ENCODE peak calls at places on chromosomes 11 and 22, in ten cellular contexts. U is natural killer cell, M is body of pancreas, R is astrocyte of the cerebellum, A is fibroblast of lung, H is WERI-Rb-1, N is dorsolateral prefrontal cortex, S is AG09319, F is ascending aorta, J is bronchial epithelial cell. Q is an unnamed sample.

GRCh38 chr22:44676441-44677298 is 25.3 kb upstream of the PRR5 start:
- DNase-seq in U (no peak), M (no peak), R (no peak), A (no peak), H (no peak), N (no peak), S (no peak), F (no peak), J (no peak), Q (no peak)

GRCh38 chr22:45629469-45630089 is 42.1 kb upstream of the ATXN10 start:
- DNase-seq in U (no peak), M (no peak), R (no peak), A (no peak), H (peak; percentile 79), N (no peak), S (no peak), F (no peak), J (no peak), Q (no peak)

GRCh38 chr11:47143322-47143721 is 33.4 kb downstream of the ARFGAP2 start:
- DNase-seq in U (no peak), M (peak; percentile 47), R (no peak), A (peak; percentile 88), H (no peak), N (no peak), S (peak; percentile 70), F (no peak), J (peak; percentile 86), Q (no peak)

GRCh38 chr11:75346912-75347647 is 4.4 kb downstream of the ARRB1 start:
- DNase-seq in U (no peak), M (peak; percentile 51), R (no peak), A (peak; percentile 81), H (no peak), N (no peak), S (no peak), F (peak; percentile 77), J (no peak), Q (no peak)

GRCh38 chr11:726278-726915 is 20.4 kb downstream of the EPS8L2 start:
- DNase-seq in U (no peak), M (peak; percentile 90), R (no peak), A (no peak), H (peak; percentile 62), N (no peak), S (no peak), F (peak; percentile 80), J (peak; percentile 80), Q (no peak)

GRCh38 chr11:291281-292210 is 2.6 kb downstream of the PGGHG start:
- DNase-seq in U (no peak), M (peak; percentile 2), R (no peak), A (no peak), H (no peak), N (no peak), S (no peak), F (no peak), J (no peak), Q (no peak)

GRCh38 chr11:12909866-12910265 is 99.2 kb upstream of the RASSF10 start:
- DNase-seq in U (no peak), M (no peak), R (no peak), A (no peak), H (no peak), N (no peak), S (no peak), F (no peak), J (no peak), Q (no peak)

GRCh38 chr11:2830030-2830812 is 55.4 kb downstream of the CDKN1C start:
- DNase-seq in U (no peak), M (no peak), R (no peak), A (no peak), H (no peak), N (no peak), S (no peak), F (no peak), J (no peak), Q (no peak)

GRCh38 chr11:2581931-2582435 is 117.8 kb downstream of the KCNQ1OT1 start:
- DNase-seq in U (peak; percentile 3), M (peak; percentile 1), R (no peak), A (no peak), H (peak; percentile 5), N (no peak), S (no peak), F (peak; percentile 63), J (no peak), Q (peak; percentile 56)

GRCh38 chr11:126101241-126101929 is 38.7 kb upstream of the CDON start:
- DNase-seq in U (no peak), M (no peak), R (peak; percentile 33), A (no peak), H (no peak), N (no peak), S (no peak), F (no peak), J (no peak), Q (no peak)

GRCh38 chr22:48679656-48680555 is 1147.8 kb downstream of the BRD1 start:
- DNase-seq in U (no peak), M (no peak), R (no peak), A (no peak), H (no peak), N (no peak), S (no peak), F (no peak), J (no peak), Q (no peak)

GRCh38 chr22:44583854-44584253 is 85.8 kb upstream of the RTL6 start:
- DNase-seq in U (no peak), M (no peak), R (no peak), A (no peak), H (no peak), N (peak; percentile 22), S (no peak), F (peak; percentile 34), J (no peak), Q (no peak)

GRCh38 chr11:288328-289144 is at the start of gene PGGHG:
- DNase-seq in U (peak; percentile 71), M (peak; percentile 86), R (no peak), A (no peak), H (peak; percentile 74), N (peak; percentile 52), S (no peak), F (peak; percentile 87), J (no peak), Q (no peak)

GRCh38 chr11:59097113-59097708 is 9.8 kb upstream of the FAM111B start:
- DNase-seq in U (peak; percentile 49), M (peak; percentile 69), R (peak; percentile 35), A (peak; percentile 66), H (peak; percentile 38), N (no peak), S (peak; percentile 29), F (peak; percentile 74), J (peak; percentile 47), Q (no peak)

GRCh38 chr22:49405590-49405989 is 422.1 kb downstream of the BRD1 start:
- DNase-seq in U (no peak), M (no peak), R (no peak), A (no peak), H (no peak), N (peak; percentile 13), S (no peak), F (no peak), J (no peak), Q (no peak)

GRCh38 chr22:20952544-20953341 is 14.3 kb upstream of the AIFM3 start:
- DNase-seq in U (no peak), M (peak; percentile 61), R (no peak), A (no peak), H (no peak), N (no peak), S (no peak), F (no peak), J (no peak), Q (no peak)

GRCh38 chr11:15224466-15224865 is 109.7 kb downstream of the INSC start:
- DNase-seq in U (no peak), M (no peak), R (no peak), A (no peak), H (no peak), N (no peak), S (no peak), F (no peak), J (no peak), Q (no peak)

GRCh38 chr11:1131033-1131911 is 26.5 kb upstream of the MUC5AC start:
- DNase-seq in U (no peak), M (no peak), R (no peak), A (no peak), H (no peak), N (no peak), S (no peak), F (no peak), J (no peak), Q (no peak)

GRCh38 chr11:60905551-60906113 is 753 bp downstream of the PRPF19 start:
- DNase-seq in U (no peak), M (peak; percentile 41), R (no peak), A (peak; percentile 33), H (no peak), N (no peak), S (no peak), F (no peak), J (peak; percentile 88), Q (no peak)

GRCh38 chr22:21990449-21991308 is 8.1 kb upstream of the TOP3B start:
- DNase-seq in U (no peak), M (no peak), R (no peak), A (no peak), H (no peak), N (no peak), S (no peak), F (no peak), J (no peak), Q (no peak)
- TF ChIP-seq CTCF in U (no peak), M (no peak), R (no peak), A (no peak), H (no peak), N (no peak), S (no peak), F (no peak), J (no peak), Q (no peak)

DNA sequence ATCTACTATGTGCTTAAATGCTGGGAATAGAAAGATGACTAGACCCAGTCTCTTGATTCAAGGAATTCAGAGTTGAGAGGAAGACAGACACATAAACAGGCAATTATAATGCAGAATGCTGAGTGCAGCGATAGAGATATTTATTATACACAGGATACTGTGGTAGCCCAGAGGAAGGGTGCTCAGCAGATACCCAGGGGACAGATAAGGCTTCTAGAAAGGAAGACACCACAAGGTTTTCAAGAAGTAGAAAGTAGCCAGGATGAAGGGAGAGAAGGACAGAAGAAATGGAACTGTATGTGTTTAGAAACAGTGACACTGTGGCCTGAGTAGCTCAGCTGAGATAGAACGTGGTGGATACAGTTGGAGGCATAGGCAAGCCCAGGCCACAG is 79.4 kb upstream of the NNMT start:
- DNase-seq in U (no peak), M (no peak), R (no peak), A (no peak), H (no peak), N (no peak), S (no peak), F (no peak), J (no peak), Q (no peak)
- TF ChIP-seq CTCF in U (no peak), M (no peak), R (no peak), A (no peak), H (no peak), N (no peak), S (no peak), F (no peak), J (no peak), Q (no peak)

GRCh38 chr11:45180158-45180887 is 33.9 kb downstream of the PRDM11 start:
- DNase-seq in U (no peak), M (peak; percentile 72), R (no peak), A (no peak), H (peak; percentile 70), N (no peak), S (no peak), F (peak; percentile 78), J (peak; percentile 25), Q (no peak)
- TF ChIP-seq CTCF in U (no peak), M (peak; percentile 64), R (no peak), A (no peak), H (peak; percentile 62), N (no peak), S (peak; percentile 36), F (peak; percentile 53), J (peak; percentile 72), Q (no peak)

GRCh38 chr11:106231591-106231990 is 154.1 kb downstream of the AASDHPPT start:
- DNase-seq in U (no peak), M (peak; percentile 20), R (no peak), A (peak; percentile 20), H (no peak), N (no peak), S (peak; percentile 1), F (no peak), J (no peak), Q (no peak)
- TF ChIP-seq CTCF in U (no peak), M (peak; percentile 40), R (no peak), A (peak; percentile 42), H (no peak), N (no peak), S (peak; percentile 43), F (no peak), J (no peak), Q (no peak)